ENCODE peak calls at places on chromosomes 5 and 9, in seven cellular contexts. L, C, G, A, N, F and S are unnamed samples.

GRCh38 chr9:21813575-21814473 is 11.4 kb downstream of the MTAP start:
- DNase-seq in L (no peak), C (no peak), G (peak), A (peak), N (peak), F (peak), S (peak)

GRCh38 chr5:2375291-2375690 is 376.2 kb downstream of the IRX2 start:
- DNase-seq in L (no peak), C (no peak), G (no peak), A (no peak), N (no peak), F (no peak), S (no peak)

GRCh38 chr5:17157916-17158529 is 59.4 kb upstream of the BASP1 start:
- DNase-seq in L (no peak), C (no peak), G (peak), A (peak), N (no peak), F (peak), S (no peak)

GRCh38 chr9:3992924-3993323 is 306.9 kb downstream of the GLIS3 start:
- DNase-seq in L (no peak), C (no peak), G (peak), A (peak), N (no peak), F (peak), S (no peak)

GRCh38 chr5:86971034-86971511 is 296.6 kb upstream of the RASA1 start:
- DNase-seq in L (no peak), C (no peak), G (no peak), A (peak), N (no peak), F (peak), S (no peak)

GRCh38 chr5:18236386-18236785 is 602.1 kb downstream of the TAF11L14 start:
- DNase-seq in L (no peak), C (no peak), G (no peak), A (no peak), N (no peak), F (no peak), S (no peak)

GRCh38 chr5:89282832-89283510 is 400.0 kb upstream of the MEF2C start:
- DNase-seq in L (no peak), C (no peak), G (no peak), A (peak), N (no peak), F (no peak), S (no peak)

GRCh38 chr9:130310456-130310855 is 44.9 kb downstream of the HMCN2 start:
- DNase-seq in L (no peak), C (no peak), G (no peak), A (no peak), N (no peak), F (no peak), S (no peak)

GRCh38 chr9:16475257-16475656 is 395.2 kb downstream of the BNC2 start:
- DNase-seq in L (no peak), C (no peak), G (no peak), A (no peak), N (no peak), F (no peak), S (no peak)

GRCh38 chr5:100270323-100270771 is 264.8 kb upstream of the FAM174A start:
- DNase-seq in L (no peak), C (no peak), G (no peak), A (no peak), N (no peak), F (peak), S (no peak)

GRCh38 chr5:109652096-109652495 is 37.6 kb upstream of the MAN2A1 start:
- DNase-seq in L (no peak), C (no peak), G (no peak), A (no peak), N (no peak), F (no peak), S (no peak)

GRCh38 chr9:93820667-93821306 is 134.4 kb downstream of the BARX1 start:
- DNase-seq in L (no peak), C (no peak), G (no peak), A (no peak), N (no peak), F (no peak), S (no peak)

GRCh38 chr5:172904643-172905345 is 54.4 kb upstream of the RPL26L1 start:
- DNase-seq in L (peak), C (no peak), G (no peak), A (peak), N (no peak), F (peak), S (no peak)

GRCh38 chr9:8852301-8852864 is 1052.8 kb upstream of the DMAC1 start:
- DNase-seq in L (no peak), C (no peak), G (no peak), A (no peak), N (no peak), F (no peak), S (no peak)

GRCh38 chr9:77851862-77852602 is 179.6 kb downstream of the GNAQ start:
- DNase-seq in L (no peak), C (no peak), G (no peak), A (no peak), N (no peak), F (no peak), S (no peak)

GRCh38 chr5:169004551-169004950 is 296.4 kb downstream of the SLIT3 start:
- DNase-seq in L (no peak), C (no peak), G (no peak), A (no peak), N (no peak), F (no peak), S (no peak)

GRCh38 chr5:103389846-103390245 is 131.3 kb downstream of the MACIR start:
- DNase-seq in L (no peak), C (no peak), G (no peak), A (no peak), N (no peak), F (no peak), S (no peak)

GRCh38 chr5:151740336-151740942 is 18.0 kb downstream of the ATOX1 start:
- DNase-seq in L (peak), C (peak), G (peak), A (peak), N (peak), F (peak), S (peak)

GRCh38 chr5:98933446-98934072 is 4.8 kb upstream of the CHD1 start:
- DNase-seq in L (no peak), C (no peak), G (no peak), A (no peak), N (peak), F (no peak), S (peak)

GRCh38 chr9:33468797-33469621 is 4.7 kb downstream of the NOL6 start:
- DNase-seq in L (no peak), C (no peak), G (no peak), A (no peak), N (peak), F (no peak), S (no peak)

GRCh38 chr5:125154321-125154811 is 407.9 kb upstream of the ZNF608 start:
- DNase-seq in L (no peak), C (no peak), G (no peak), A (peak), N (no peak), F (peak), S (no peak)

GRCh38 chr9:92294297-92294676 is 790 bp upstream of the IARS1 start:
- DNase-seq in L (no peak), C (no peak), G (no peak), A (peak), N (no peak), F (peak), S (peak)

GRCh38 chr5:59380350-59380951 is 513.1 kb downstream of the PDE4D start:
- DNase-seq in L (no peak), C (no peak), G (peak), A (peak), N (peak), F (peak), S (peak)

GRCh38 chr5:7495133-7495521 is 99.2 kb downstream of the ADCY2 start:
- DNase-seq in L (no peak), C (no peak), G (no peak), A (no peak), N (no peak), F (no peak), S (no peak)

GRCh38 chr5:130166839-130167490 is 262.7 kb downstream of the CHSY3 start:
- DNase-seq in L (no peak), C (no peak), G (no peak), A (no peak), N (no peak), F (no peak), S (no peak)

GRCh38 chr5:68652507-68652906 is 437.0 kb downstream of the PIK3R1 start:
- DNase-seq in L (no peak), C (no peak), G (no peak), A (peak), N (no peak), F (peak), S (no peak)

GRCh38 chr9:116387934-116388714 is 234.5 kb downstream of the PAPPA start:
- DNase-seq in L (no peak), C (no peak), G (no peak), A (no peak), N (no peak), F (no peak), S (no peak)

GRCh38 chr9:119307471-119307870 is 61.8 kb downstream of the BRINP1 start:
- DNase-seq in L (no peak), C (no peak), G (no peak), A (no peak), N (no peak), F (no peak), S (no peak)

GRCh38 chr5:4230905-4231561 is 635.4 kb downstream of the IRX1 start:
- DNase-seq in L (no peak), C (no peak), G (no peak), A (no peak), N (no peak), F (no peak), S (no peak)

GRCh38 chr9:133683494-133684460 is 47.6 kb downstream of the DBH start:
- DNase-seq in L (peak), C (peak), G (no peak), A (peak), N (no peak), F (peak), S (peak)

GRCh38 chr9:9231946-9232345 is 1380.9 kb downstream of the PTPRD start:
- DNase-seq in L (no peak), C (no peak), G (no peak), A (no peak), N (no peak), F (no peak), S (no peak)

GRCh38 chr9:104118916-104119315 is 24.8 kb downstream of the SMC2 start:
- DNase-seq in L (no peak), C (no peak), G (no peak), A (no peak), N (no peak), F (no peak), S (no peak)

GRCh38 chr9:135724186-135724797 is 22.3 kb downstream of the KCNT1 start:
- DNase-seq in L (no peak), C (no peak), G (no peak), A (peak), N (no peak), F (peak), S (no peak)

GRCh38 chr5:163914911-163915310 is 409.5 kb downstream of the MAT2B start:
- DNase-seq in L (no peak), C (no peak), G (no peak), A (no peak), N (no peak), F (no peak), S (no peak)

GRCh38 chr5:151072234-151073025 is 8.4 kb downstream of the TNIP1 start:
- DNase-seq in L (no peak), C (no peak), G (no peak), A (no peak), N (no peak), F (peak), S (no peak)

GRCh38 chr5:144336191-144336590 is 165.5 kb downstream of the KCTD16 start:
- DNase-seq in L (no peak), C (no peak), G (no peak), A (no peak), N (no peak), F (no peak), S (no peak)

GRCh38 chr9:70477146-70477745 is 62.8 kb upstream of the KLF9 start:
- DNase-seq in L (no peak), C (no peak), G (no peak), A (no peak), N (no peak), F (peak), S (no peak)

GRCh38 chr5:149113669-149114068 is 27.6 kb upstream of the ABLIM3 start:
- DNase-seq in L (no peak), C (no peak), G (peak), A (peak), N (no peak), F (peak), S (no peak)